ENCODE peak calls at places on chromosomes 2 and 18, in eight cellular contexts. W is CD8-positive, alpha-beta T cell; F is body of pancreas; H is thoracic aorta; Q is adrenal gland; M is heart right ventricle; O is colonic mucosa; X is tibial nerve. T is an unnamed sample.

GRCh38 chr2:233966388-233966787 is 49.2 kb downstream of the TRPM8 start:
- DNase-seq in O (no peak), F (no peak), Q (no peak), W (no peak), H (no peak), X (no peak), M (peak; percentile 41), T (no peak)

GRCh38 chr2:216372761-216373291 is 543 bp upstream of the MARCHF4 start:
- DNase-seq in M (no peak), W (no peak), F (no peak), O (no peak), Q (no peak), X (no peak), H (no peak), T (no peak)

GRCh38 chr2:170271340-170271739 is 93.4 kb downstream of the MYO3B start:
- DNase-seq in F (peak; percentile 5), M (no peak), O (no peak), Q (no peak), W (no peak), X (peak; percentile 8), H (no peak), T (no peak)

GRCh38 chr2:32135409-32135808 is 30.3 kb upstream of the SLC30A6 start:
- DNase-seq in M (no peak), F (peak; percentile 21), X (no peak), H (no peak), O (peak; percentile 21), Q (peak; percentile 61), W (no peak), T (no peak)

GRCh38 chr2:199851886-199852285 is 894 bp upstream of the FTCDNL1 start:
- DNase-seq in X (no peak), H (no peak), O (no peak), F (no peak), M (no peak), W (no peak), Q (no peak), T (no peak)

GRCh38 chr2:43611987-43612894 is 16.4 kb upstream of the THADA start:
- DNase-seq in W (peak; percentile 77), H (no peak), Q (peak; percentile 80), M (peak; percentile 72), X (peak; percentile 91), F (peak; percentile 81), O (peak; percentile 77), T (peak; percentile 90)

GRCh38 chr2:19369341-19369955 is 11.0 kb upstream of the OSR1 start:
- DNase-seq in H (no peak), F (no peak), Q (no peak), X (no peak), O (no peak), W (no peak), M (no peak), T (peak; percentile 65)

GRCh38 chr18:26091047-26091630 is 726 bp upstream of the SS18 start:
- DNase-seq in X (peak; percentile 48), F (peak; percentile 59), Q (peak; percentile 87), O (peak; percentile 74), M (no peak), W (no peak), H (peak; percentile 12), T (no peak)

GRCh38 chr18:56200381-56200831 is 438.0 kb downstream of the TXNL1 start:
- DNase-seq in M (no peak), H (no peak), X (no peak), O (no peak), F (no peak), W (no peak), Q (no peak), T (no peak)

GRCh38 chr18:3624818-3625716 is 175.1 kb downstream of the TGIF1 start:
- DNase-seq in X (peak; percentile 35), W (no peak), H (no peak), O (peak; percentile 55), F (no peak), M (no peak), Q (peak; percentile 67), T (peak; percentile 68)

GRCh38 chr2:33791625-33792024 is 192.5 kb upstream of the FAM98A start:
- DNase-seq in Q (no peak), W (no peak), H (no peak), X (no peak), M (no peak), O (no peak), F (no peak), T (no peak)

GRCh38 chr2:226794751-226795171 is 4.9 kb downstream of the IRS1 start:
- DNase-seq in F (no peak), Q (peak; percentile 41), X (no peak), H (no peak), W (no peak), M (peak; percentile 17), O (peak; percentile 33), T (peak; percentile 50)

GRCh38 chr2:218877891-218878290 is 2.8 kb upstream of the WNT10A start:
- DNase-seq in W (no peak), H (no peak), X (no peak), O (no peak), Q (no peak), F (no peak), M (no peak), T (peak; percentile 61)
- H3K27ac ChIP-seq in W (no peak overlapping the region), H (no peak overlapping the region), X (no peak overlapping the region), O (no peak overlapping the region), Q (no peak overlapping the region), F (no peak overlapping the region), M (no peak overlapping the region), T (no peak overlapping the region)

DNA sequence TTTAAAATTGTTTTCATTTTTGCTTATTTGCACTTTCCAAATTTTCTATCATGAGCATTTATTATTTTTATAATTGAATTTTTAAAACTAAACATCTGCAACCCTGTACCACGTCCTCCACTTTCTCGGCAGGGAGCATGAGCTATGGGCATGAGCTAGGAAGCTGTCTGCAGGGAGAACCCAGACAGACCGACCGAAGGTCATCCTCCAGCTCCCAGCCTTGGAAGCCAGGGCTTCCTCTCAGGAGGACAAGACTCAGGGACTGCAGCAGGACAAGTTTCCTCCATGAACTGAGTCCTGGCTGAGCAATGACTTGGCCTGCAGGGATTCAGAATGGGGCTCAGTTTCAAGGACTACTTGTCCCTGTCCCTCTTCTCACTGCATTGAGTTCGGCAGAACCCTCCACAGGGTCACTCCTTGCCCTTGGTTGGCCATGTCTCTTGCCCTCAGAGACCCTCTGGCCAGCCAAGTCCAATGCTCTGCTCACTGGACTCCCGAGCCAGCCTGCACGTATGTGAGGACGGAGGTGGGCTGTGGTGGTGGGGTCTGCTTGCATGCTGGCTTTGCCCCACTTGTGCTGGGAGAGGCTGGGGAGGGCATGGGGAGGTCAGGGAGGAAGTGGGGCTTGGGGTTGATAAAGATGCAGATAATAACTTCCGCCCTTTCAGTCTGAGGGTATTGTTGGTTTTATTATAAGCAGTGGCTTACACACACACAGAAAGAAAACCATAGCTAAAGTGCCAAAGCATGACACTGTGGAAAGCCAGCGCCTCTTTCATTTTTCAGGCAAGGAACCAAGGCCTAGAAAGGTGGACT is 6.6 kb downstream of the NMUR1 start:
- DNase-seq in X (no peak), H (no peak), M (no peak), F (no peak), Q (no peak), O (no peak), W (peak; percentile 62), T (no peak)
- H3K4me1 ChIP-seq in X (no peaks in the 10 kb centered on the region), H (no peaks in the 10 kb centered on the region), M (peaks cover 8% of the 10 kb centered on the region), F (peaks cover 36% of the 10 kb centered on the region), Q (no peaks in the 10 kb centered on the region), O (no peaks in the 10 kb centered on the region), W (peaks cover 33% of the 10 kb centered on the region), T (no peaks in the 10 kb centered on the region)

DNA sequence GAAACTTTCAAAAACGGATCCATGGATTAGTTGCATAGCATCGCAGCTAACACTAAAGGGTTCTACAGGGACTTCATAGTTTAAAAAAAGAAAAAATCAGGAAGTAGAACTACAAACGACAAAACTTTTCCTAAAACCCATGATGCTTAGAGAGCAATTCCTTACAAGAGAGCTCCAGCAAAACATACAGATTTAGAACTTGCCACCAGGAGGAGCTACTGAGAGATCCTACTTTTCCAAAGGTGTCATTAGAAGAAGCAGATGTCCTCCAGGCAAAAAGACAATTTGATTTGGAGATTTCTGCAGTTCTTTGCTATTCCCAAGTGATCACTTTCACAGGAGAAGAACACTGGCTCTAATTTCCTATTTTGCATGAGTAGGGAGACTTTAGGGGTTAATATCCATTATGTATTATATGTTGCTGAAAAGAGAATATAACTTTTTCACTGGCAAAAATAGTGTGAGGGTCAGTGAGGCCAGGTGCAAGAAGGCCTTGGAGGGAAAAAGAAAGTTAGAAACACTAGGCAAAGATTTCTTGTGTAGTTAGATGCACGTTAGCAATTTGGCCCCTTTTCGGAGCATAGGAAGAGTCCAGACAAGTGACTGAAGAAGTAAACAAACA is 436.2 kb downstream of the SUCLG1 start:
- DNase-seq in M (peak; percentile 18), O (peak; percentile 55), F (peak; percentile 38), W (no peak), Q (peak; percentile 67), X (peak; percentile 16), H (no peak), T (peak; percentile 72)
- TF ChIP-seq CTCF in M (peak; percentile 72), O (peak; percentile 68), F (peak; percentile 55), W (peak; percentile 47), Q (peak; percentile 62), X (no peak), H (peak; percentile 23), T (peak; percentile 86)

GRCh38 chr2:42164971-42165370 is 4.2 kb upstream of the EML4 start:
- DNase-seq in W (no peak), M (no peak), X (no peak), O (no peak), Q (no peak), H (no peak), F (no peak), T (no peak)
- H3K27ac ChIP-seq in W (no peak overlapping the region), M (no peak overlapping the region), X (no peak overlapping the region), O (no peak overlapping the region), Q (no peak overlapping the region), H (no peak overlapping the region), F (no peak overlapping the region), T (no peak overlapping the region)

T was measured in endodermal cell.